ENCODE peak calls at places on chromosome 21, in five cellular contexts. One of them, this sample, is unnamed.

GRCh38 chr21:33642896-33643657 is 776 bp downstream of the ITSN1 start:
- DNase-seq in H9: peak; percentile 42
- DNase-seq in trophoblast cell: peak; percentile 75
- DNase-seq in H1: peak; percentile 58
- DNase-seq in mesenchymal stem cell: peak; percentile 59
- DNase-seq in this sample: no peak

GRCh38 chr21:43308101-43308500 is 118.8 kb downstream of the SIK1 start:
- DNase-seq in H9: no peak
- DNase-seq in trophoblast cell: no peak
- DNase-seq in H1: no peak
- DNase-seq in mesenchymal stem cell: no peak
- DNase-seq in this sample: no peak

GRCh38 chr21:44051462-44051941 is 39.4 kb downstream of the TRAPPC10 start:
- DNase-seq in H9: no peak
- DNase-seq in trophoblast cell: no peak
- DNase-seq in H1: no peak
- DNase-seq in mesenchymal stem cell: peak; percentile 78
- DNase-seq in this sample: no peak

GRCh38 chr21:46213620-46214286 is 14.8 kb downstream of the LSS start:
- DNase-seq in H9: no peak
- DNase-seq in trophoblast cell: peak; percentile 92
- DNase-seq in H1: no peak
- DNase-seq in mesenchymal stem cell: no peak
- DNase-seq in this sample: no peak

GRCh38 chr21:45441431-45442255 is 36.7 kb downstream of the COL18A1 start:
- DNase-seq in H9: no peak
- DNase-seq in trophoblast cell: no peak
- DNase-seq in H1: no peak
- DNase-seq in mesenchymal stem cell: no peak
- DNase-seq in this sample: no peak

GRCh38 chr21:28632718-28633408 is 359.8 kb downstream of the LTN1 start:
- DNase-seq in H9: no peak
- DNase-seq in trophoblast cell: peak; percentile 29
- DNase-seq in H1: no peak
- DNase-seq in mesenchymal stem cell: peak; percentile 60
- DNase-seq in this sample: peak; percentile 31

GRCh38 chr21:42621166-42621827 is 32.1 kb upstream of the PDE9A start:
- DNase-seq in H9: no peak
- DNase-seq in trophoblast cell: peak; percentile 29
- DNase-seq in H1: no peak
- DNase-seq in mesenchymal stem cell: no peak
- DNase-seq in this sample: no peak

GRCh38 chr21:46326110-46326703 is 2.3 kb downstream of the PCNT start:
- DNase-seq in H9: no peak
- DNase-seq in trophoblast cell: peak; percentile 43
- DNase-seq in H1: no peak
- DNase-seq in mesenchymal stem cell: no peak
- DNase-seq in this sample: no peak

GRCh38 chr21:43287111-43287973 is 118.5 kb downstream of the CRYAA start:
- DNase-seq in H9: no peak
- DNase-seq in trophoblast cell: peak; percentile 81
- DNase-seq in H1: no peak
- DNase-seq in mesenchymal stem cell: no peak
- DNase-seq in this sample: no peak

GRCh38 chr21:35046223-35046690 is 2.8 kb downstream of the RUNX1 start:
- DNase-seq in H9: no peak
- DNase-seq in trophoblast cell: no peak
- DNase-seq in H1: no peak
- DNase-seq in mesenchymal stem cell: no peak
- DNase-seq in this sample: no peak

GRCh38 chr21:44927587-44928461 is 7.1 kb upstream of the ITGB2 start:
- DNase-seq in H9: peak; percentile 57
- DNase-seq in trophoblast cell: peak; percentile 94
- DNase-seq in H1: no peak
- DNase-seq in mesenchymal stem cell: peak; percentile 76
- DNase-seq in this sample: no peak

GRCh38 chr21:29448766-29449165 is 150.0 kb downstream of the BACH1 start:
- DNase-seq in H9: no peak
- DNase-seq in trophoblast cell: no peak
- DNase-seq in H1: no peak
- DNase-seq in mesenchymal stem cell: no peak
- DNase-seq in this sample: no peak

GRCh38 chr21:23890652-23891051 is 1716.6 kb downstream of the MRPL39 start:
- DNase-seq in H9: no peak
- DNase-seq in trophoblast cell: no peak
- DNase-seq in H1: no peak
- DNase-seq in mesenchymal stem cell: no peak
- DNase-seq in this sample: no peak

GRCh38 chr21:21373969-21374368 is 375.8 kb downstream of the NCAM2 start:
- DNase-seq in H9: no peak
- DNase-seq in trophoblast cell: no peak
- DNase-seq in H1: no peak
- DNase-seq in mesenchymal stem cell: peak; percentile 10
- DNase-seq in this sample: no peak

GRCh38 chr21:21029159-21029558 is 30.9 kb downstream of the NCAM2 start:
- DNase-seq in H9: no peak
- DNase-seq in trophoblast cell: no peak
- DNase-seq in H1: no peak
- DNase-seq in mesenchymal stem cell: no peak
- DNase-seq in this sample: no peak

GRCh38 chr21:30962013-30962412 is 76.3 kb downstream of the KRTAP19-8 start:
- DNase-seq in H9: peak; percentile 29
- DNase-seq in trophoblast cell: no peak
- DNase-seq in H1: no peak
- DNase-seq in mesenchymal stem cell: no peak
- DNase-seq in this sample: no peak

GRCh38 chr21:44496900-44497550 is 41.7 kb downstream of the LRRC3 start:
- DNase-seq in H9: no peak
- DNase-seq in trophoblast cell: no peak
- DNase-seq in H1: no peak
- DNase-seq in mesenchymal stem cell: no peak
- DNase-seq in this sample: no peak

GRCh38 chr21:44513389-44514217 is 26.4 kb downstream of the KRTAP10-1 start:
- DNase-seq in H9: no peak
- DNase-seq in trophoblast cell: no peak
- DNase-seq in H1: no peak
- DNase-seq in mesenchymal stem cell: no peak
- DNase-seq in this sample: no peak

GRCh38 chr21:20591294-20591693 is 406.9 kb upstream of the NCAM2 start:
- DNase-seq in H9: no peak
- DNase-seq in trophoblast cell: peak; percentile 1
- DNase-seq in H1: no peak
- DNase-seq in mesenchymal stem cell: no peak
- DNase-seq in this sample: no peak

GRCh38 chr21:42906222-42906621 is 13.1 kb downstream of the NDUFV3 start:
- DNase-seq in H9: no peak
- DNase-seq in trophoblast cell: no peak
- DNase-seq in H1: no peak
- DNase-seq in mesenchymal stem cell: no peak
- DNase-seq in this sample: no peak

GRCh38 chr21:28410264-28410663 is 582.4 kb downstream of the LTN1 start:
- DNase-seq in H9: no peak
- DNase-seq in trophoblast cell: no peak
- DNase-seq in H1: no peak
- DNase-seq in mesenchymal stem cell: no peak
- DNase-seq in this sample: no peak

GRCh38 chr21:45508607-45509565 is 33.4 kb downstream of the SLC19A1 start:
- DNase-seq in H9: no peak
- DNase-seq in trophoblast cell: no peak
- DNase-seq in H1: no peak
- DNase-seq in mesenchymal stem cell: no peak
- DNase-seq in this sample: no peak

GRCh38 chr21:34205811-34206635 is 132.6 kb downstream of the MRPS6 start:
- DNase-seq in H9: no peak
- DNase-seq in trophoblast cell: no peak
- DNase-seq in H1: no peak
- DNase-seq in mesenchymal stem cell: no peak
- DNase-seq in this sample: no peak

GRCh38 chr21:43207868-43208267 is 39.1 kb downstream of the CRYAA start:
- DNase-seq in H9: no peak
- DNase-seq in trophoblast cell: no peak
- DNase-seq in H1: no peak
- DNase-seq in mesenchymal stem cell: no peak
- DNase-seq in this sample: no peak

GRCh38 chr21:42038826-42039425 is 28.8 kb upstream of the ZBTB21 start:
- DNase-seq in H9: no peak
- DNase-seq in trophoblast cell: no peak
- DNase-seq in H1: no peak
- DNase-seq in mesenchymal stem cell: peak; percentile 65
- DNase-seq in this sample: no peak

GRCh38 chr21:45537111-45537745 is 5.0 kb downstream of the SLC19A1 start:
- DNase-seq in H9: no peak
- DNase-seq in trophoblast cell: no peak
- DNase-seq in H1: peak; percentile 13
- DNase-seq in mesenchymal stem cell: no peak
- DNase-seq in this sample: no peak

GRCh38 chr21:44511938-44512275 is 28.1 kb downstream of the KRTAP10-1 start:
- DNase-seq in H9: no peak
- DNase-seq in trophoblast cell: no peak
- DNase-seq in H1: no peak
- DNase-seq in mesenchymal stem cell: no peak
- DNase-seq in this sample: no peak

GRCh38 chr21:46110499-46111192 is 12.7 kb downstream of the COL6A2 start:
- DNase-seq in H9: peak; percentile 39
- DNase-seq in trophoblast cell: no peak
- DNase-seq in H1: peak; percentile 52
- DNase-seq in mesenchymal stem cell: peak; percentile 13
- DNase-seq in this sample: no peak

GRCh38 chr21:44376606-44377005 is 23.2 kb downstream of the TRPM2 start:
- DNase-seq in H9: no peak
- DNase-seq in trophoblast cell: no peak
- DNase-seq in H1: no peak
- DNase-seq in mesenchymal stem cell: no peak
- DNase-seq in this sample: no peak

GRCh38 chr21:43312751-43313169 is 114.2 kb downstream of the SIK1 start:
- DNase-seq in H9: peak; percentile 56
- DNase-seq in trophoblast cell: no peak
- DNase-seq in H1: no peak
- DNase-seq in mesenchymal stem cell: no peak
- DNase-seq in this sample: no peak

GRCh38 chr21:15207231-15207630 is 142.4 kb upstream of the NRIP1 start:
- DNase-seq in H9: no peak
- DNase-seq in trophoblast cell: no peak
- DNase-seq in H1: no peak
- DNase-seq in mesenchymal stem cell: no peak
- DNase-seq in this sample: no peak
- H2BK12ac ChIP-seq in H9: no peak overlapping the region
- H2BK12ac ChIP-seq in trophoblast cell: peak overlapping the region; percentile 58
- H2BK12ac ChIP-seq in H1: no peak overlapping the region
- H2BK12ac ChIP-seq in mesenchymal stem cell: no peak overlapping the region
- H2BK12ac ChIP-seq in this sample: no peak overlapping the region

GRCh38 chr21:36245649-36246048 is 74.3 kb upstream of the MORC3 start:
- DNase-seq in H9: peak; percentile 38
- DNase-seq in trophoblast cell: no peak
- DNase-seq in H1: no peak
- DNase-seq in mesenchymal stem cell: no peak
- DNase-seq in this sample: no peak

GRCh38 chr21:36237441-36237840 is 80.8 kb downstream of the DOP1B start:
- DNase-seq in H9: no peak
- DNase-seq in trophoblast cell: no peak
- DNase-seq in H1: no peak
- DNase-seq in mesenchymal stem cell: no peak
- DNase-seq in this sample: no peak

GRCh38 chr21:36239585-36239984 is 80.4 kb upstream of the MORC3 start:
- DNase-seq in H9: no peak
- DNase-seq in trophoblast cell: no peak
- DNase-seq in H1: no peak
- DNase-seq in mesenchymal stem cell: no peak
- DNase-seq in this sample: no peak

GRCh38 chr21:36245115-36245514 is 74.9 kb upstream of the MORC3 start:
- DNase-seq in H9: no peak
- DNase-seq in trophoblast cell: no peak
- DNase-seq in H1: no peak
- DNase-seq in mesenchymal stem cell: no peak
- DNase-seq in this sample: no peak

GRCh38 chr21:36241717-36242116 is 78.3 kb upstream of the MORC3 start:
- DNase-seq in H9: no peak
- DNase-seq in trophoblast cell: no peak
- DNase-seq in H1: no peak
- DNase-seq in mesenchymal stem cell: no peak
- DNase-seq in this sample: no peak
- H2BK12ac ChIP-seq in H9: no peak overlapping the region
- H2BK12ac ChIP-seq in trophoblast cell: no peak overlapping the region
- H2BK12ac ChIP-seq in H1: no peak overlapping the region
- H2BK12ac ChIP-seq in mesenchymal stem cell: no peak overlapping the region
- H2BK12ac ChIP-seq in this sample: no peak overlapping the region

GRCh38 chr21:32134441-32135159 is 144.2 kb downstream of the MIS18A start:
- DNase-seq in H9: peak; percentile 24
- DNase-seq in trophoblast cell: no peak
- DNase-seq in H1: peak; percentile 33
- DNase-seq in mesenchymal stem cell: no peak
- DNase-seq in this sample: no peak
- H2BK12ac ChIP-seq in H9: no peak overlapping the region
- H2BK12ac ChIP-seq in trophoblast cell: no peak overlapping the region
- H2BK12ac ChIP-seq in H1: no peak overlapping the region
- H2BK12ac ChIP-seq in mesenchymal stem cell: no peak overlapping the region
- H2BK12ac ChIP-seq in this sample: no peak overlapping the region

DNA sequence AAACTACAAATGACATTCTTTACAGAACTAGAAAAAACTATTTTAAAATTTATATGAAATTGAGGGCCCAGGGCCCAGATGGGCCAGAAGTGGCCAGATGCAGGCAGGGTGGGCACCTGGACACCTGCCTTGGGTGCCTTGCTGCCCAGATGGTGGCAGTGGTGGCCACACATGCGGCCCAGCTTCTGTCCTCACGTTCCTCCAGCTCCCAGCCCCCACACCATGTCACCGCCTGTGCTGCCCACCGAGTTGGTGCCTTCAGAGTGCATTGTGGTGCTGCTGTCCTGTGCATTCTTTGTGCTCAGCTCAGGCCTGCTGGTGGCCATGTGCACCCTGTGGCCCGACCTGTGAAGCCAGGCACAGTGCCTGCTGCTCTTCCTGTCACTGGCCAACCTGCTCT is 216.8 kb upstream of the CXADR start:
- DNase-seq in H9: no peak
- DNase-seq in trophoblast cell: no peak
- DNase-seq in H1: no peak
- DNase-seq in mesenchymal stem cell: no peak
- DNase-seq in this sample: no peak
- H2BK12ac ChIP-seq in H9: no peak overlapping the region
- H2BK12ac ChIP-seq in trophoblast cell: no peak overlapping the region
- H2BK12ac ChIP-seq in H1: no peak overlapping the region
- H2BK12ac ChIP-seq in mesenchymal stem cell: no peak overlapping the region
- H2BK12ac ChIP-seq in this sample: no peak overlapping the region

GRCh38 chr21:15063081-15063820 is 1.5 kb downstream of the NRIP1 start:
- DNase-seq in H9: no peak
- DNase-seq in trophoblast cell: no peak
- DNase-seq in H1: no peak
- DNase-seq in mesenchymal stem cell: peak; percentile 36
- DNase-seq in this sample: no peak
- H2BK12ac ChIP-seq in H9: no peak overlapping the region
- H2BK12ac ChIP-seq in trophoblast cell: no peak overlapping the region
- H2BK12ac ChIP-seq in H1: peak overlapping the region; percentile 19
- H2BK12ac ChIP-seq in mesenchymal stem cell: no peak overlapping the region
- H2BK12ac ChIP-seq in this sample: no peak overlapping the region